ENCODE peak calls at places on chromosomes 13 and 19, in seven cellular contexts. M, D, K, X, E, A and B are unnamed samples. For H3K4me1 and H3K27me3, the result is how much of the 10 kb centered on the place peaks cover.

GRCh38 chr19:30217461-30217860 is 154.7 kb upstream of the ZNF536 start:
- DNase-seq in X (no peak), D (no peak), E (no peak), K (no peak), M (no peak), A (no peak), B (no peak)

GRCh38 chr19:18932216-18932841 is 8.7 kb downstream of the HOMER3 start:
- DNase-seq in K (no peak), E (peak), D (peak), A (no peak), M (no peak), X (peak), B (peak)

GRCh38 chr13:95269756-95270155 is 31.5 kb downstream of the ABCC4 start:
- DNase-seq in X (no peak), E (no peak), K (no peak), M (no peak), A (no peak), D (no peak), B (no peak)

GRCh38 chr13:77503398-77503797 is 32.1 kb upstream of the SCEL start:
- DNase-seq in K (no peak), X (no peak), E (no peak), D (no peak), M (no peak), A (no peak), B (no peak)

GRCh38 chr19:29266001-29266400 is 53.0 kb upstream of the UQCRFS1 start:
- DNase-seq in D (no peak), A (no peak), K (no peak), M (no peak), E (no peak), X (no peak), B (no peak)

GRCh38 chr13:41019027-41019487 is at the start of gene ELF1:
- DNase-seq in A (peak), E (peak), X (peak), K (peak), M (peak), D (no peak), B (peak)

GRCh38 chr13:42284068-42284467 is 12.1 kb downstream of the AKAP11 start:
- DNase-seq in X (no peak), E (no peak), A (no peak), M (no peak), D (no peak), K (no peak), B (no peak)

GRCh38 chr13:40456397-40456958 is 210.0 kb downstream of the FOXO1 start:
- DNase-seq in K (no peak), D (no peak), X (no peak), M (no peak), E (no peak), A (no peak), B (no peak)

GRCh38 chr13:38577048-38577447 is 109.8 kb upstream of the FREM2 start:
- DNase-seq in D (no peak), M (no peak), K (peak), A (no peak), X (no peak), E (peak), B (no peak)

GRCh38 chr19:53511933-53512374 is 26.0 kb upstream of the ZNF331 start:
- DNase-seq in A (peak), K (peak), E (peak), M (peak), D (no peak), X (peak), B (peak)

GRCh38 chr13:45413826-45414312 is 4.3 kb downstream of the SLC25A30 start:
- DNase-seq in A (no peak), M (no peak), K (no peak), X (no peak), E (no peak), D (no peak), B (no peak)

GRCh38 chr13:95301947-95302386 is 716 bp upstream of the ABCC4 start:
- DNase-seq in E (no peak), K (no peak), D (no peak), A (no peak), M (no peak), X (no peak), B (no peak)

GRCh38 chr13:102846261-102847015 is 606 bp downstream of the ERCC5 start:
- DNase-seq in E (peak), M (peak), K (peak), X (peak), A (no peak), D (no peak), B (peak)

GRCh38 chr13:21124853-21125252 is 51.5 kb downstream of the SKA3 start:
- DNase-seq in A (no peak), X (no peak), K (peak), D (no peak), E (no peak), M (peak), B (no peak)

GRCh38 chr19:18425515-18426415 is 6.6 kb downstream of the SSBP4 start:
- DNase-seq in D (no peak), X (peak), K (no peak), A (no peak), E (peak), M (peak), B (no peak)

GRCh38 chr19:43765109-43765876 is 10.5 kb upstream of the SMG9 start:
- DNase-seq in M (peak), A (peak), K (peak), E (peak), X (peak), D (peak), B (no peak)

GRCh38 chr19:45074744-45075143 is 1.5 kb downstream of the ZNF296 start:
- DNase-seq in M (no peak), K (no peak), E (no peak), X (no peak), A (no peak), D (no peak), B (no peak)

GRCh38 chr13:112870737-112871287 is 98.2 kb upstream of the MCF2L start:
- DNase-seq in D (no peak), X (no peak), K (no peak), E (no peak), A (no peak), M (no peak), B (no peak)
- TF ChIP-seq POLR2A in D (no peak), X (no peak), K (no peak), E (no peak), A (no peak), M (no peak), B (no peak)

DNA sequence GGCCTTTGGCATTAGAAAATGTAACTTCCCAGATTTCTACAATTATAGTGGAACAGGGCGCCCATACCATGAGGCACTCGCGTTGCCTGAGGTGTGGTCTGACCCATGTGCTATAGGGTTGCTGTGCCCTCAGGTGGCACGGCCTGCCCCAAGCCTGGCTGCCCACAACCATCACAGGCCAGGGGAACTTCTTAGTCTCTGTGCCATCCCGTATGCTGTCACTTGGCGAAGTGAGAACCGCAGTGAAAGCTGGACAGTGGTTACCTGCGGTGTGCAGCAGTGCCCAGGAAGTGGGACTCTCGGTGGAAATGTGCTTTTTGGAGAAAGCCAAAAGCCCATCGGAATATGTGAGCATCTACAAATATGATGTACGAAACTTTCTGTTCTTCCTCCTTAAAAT is 88.2 kb upstream of the GPR183 start:
- DNase-seq in M (no peak), X (no peak), D (no peak), K (no peak), A (no peak), E (no peak), B (no peak)
- H3K4me1 ChIP-seq in M (under half), X (under half), D (under half), K (under half), A (under half), E (under half), B (under half)

DNA sequence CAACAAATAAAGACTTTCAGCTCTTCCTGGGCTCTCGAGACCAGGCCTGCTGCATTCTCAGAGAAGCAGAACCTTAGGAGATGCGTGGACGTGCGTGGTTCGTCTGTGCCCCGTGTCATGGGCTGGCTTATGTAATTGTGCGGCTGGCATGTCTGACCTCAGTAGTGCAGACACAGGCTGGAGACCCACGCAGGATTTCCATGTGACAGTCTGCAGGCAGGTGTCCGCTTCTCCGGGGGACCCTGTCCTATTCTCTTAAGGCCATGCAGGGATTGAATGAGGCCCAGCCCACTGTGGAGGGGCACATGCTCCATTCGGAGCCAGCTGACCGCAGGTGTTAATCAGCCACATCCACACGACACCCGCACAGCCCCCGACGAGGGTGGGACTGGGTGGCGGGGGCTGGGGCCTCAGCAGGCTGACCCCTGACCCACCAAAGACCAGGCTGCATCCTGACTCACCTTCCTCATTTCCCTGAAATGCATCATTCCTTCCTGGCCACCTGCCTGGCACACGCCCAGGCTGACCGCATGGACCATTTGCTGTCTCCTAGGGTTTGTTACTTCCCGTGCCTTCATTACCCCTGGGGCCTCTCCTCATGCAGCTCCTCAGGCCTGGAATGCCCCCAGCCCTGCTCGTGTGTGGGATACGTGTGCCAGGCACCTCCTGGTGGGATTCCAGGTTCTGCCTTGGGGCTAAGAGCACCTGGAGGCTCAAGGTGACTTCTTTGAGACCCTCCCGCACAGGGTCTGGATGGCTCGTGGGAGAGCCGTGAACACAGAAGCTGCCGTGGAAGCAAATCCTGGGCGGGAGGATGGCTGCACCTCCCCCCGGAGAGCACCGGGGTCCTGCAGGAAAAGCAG is 10.7 kb upstream of the MCF2L start:
- DNase-seq in X (no peak), K (no peak), M (no peak), E (no peak), D (peak), A (no peak), B (peak)
- H3K27me3 ChIP-seq in X (under half), K (under half), M (half or more), E (half or more), D (under half), A (under half), B (under half)

DNA sequence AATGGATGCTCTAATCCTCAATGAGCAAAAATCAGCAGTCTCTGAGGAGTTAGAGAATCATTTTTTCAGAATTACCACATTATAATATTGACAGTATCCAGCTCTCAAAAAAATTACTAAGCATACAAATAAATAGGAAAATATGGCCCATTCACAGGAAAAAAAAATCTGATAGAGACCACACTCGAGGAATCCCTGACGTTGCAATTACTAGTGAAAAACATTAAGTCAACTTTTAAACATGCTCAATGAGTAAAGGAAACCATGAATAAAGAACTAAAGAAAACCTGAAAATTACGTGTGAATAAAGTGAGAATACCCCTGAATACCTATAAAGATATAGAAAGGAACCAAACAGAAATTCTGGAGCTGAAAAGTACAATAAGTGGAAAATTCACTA is 38.7 kb upstream of the ZNF780A start:
- DNase-seq in D (no peak), K (no peak), A (no peak), M (no peak), E (no peak), X (no peak), B (no peak)
- TF ChIP-seq POLR2A in D (no peak), K (no peak), A (no peak), M (no peak), E (no peak), X (no peak), B (no peak)

GRCh38 chr13:101452519-101453485 is at the start of gene ITGBL1:
- DNase-seq in E (no peak), M (peak), D (peak), A (no peak), K (no peak), X (no peak), B (peak)
- H3K4me1 ChIP-seq in E (under half), M (under half), D (under half), A (under half), K (under half), X (under half), B (under half)

DNA sequence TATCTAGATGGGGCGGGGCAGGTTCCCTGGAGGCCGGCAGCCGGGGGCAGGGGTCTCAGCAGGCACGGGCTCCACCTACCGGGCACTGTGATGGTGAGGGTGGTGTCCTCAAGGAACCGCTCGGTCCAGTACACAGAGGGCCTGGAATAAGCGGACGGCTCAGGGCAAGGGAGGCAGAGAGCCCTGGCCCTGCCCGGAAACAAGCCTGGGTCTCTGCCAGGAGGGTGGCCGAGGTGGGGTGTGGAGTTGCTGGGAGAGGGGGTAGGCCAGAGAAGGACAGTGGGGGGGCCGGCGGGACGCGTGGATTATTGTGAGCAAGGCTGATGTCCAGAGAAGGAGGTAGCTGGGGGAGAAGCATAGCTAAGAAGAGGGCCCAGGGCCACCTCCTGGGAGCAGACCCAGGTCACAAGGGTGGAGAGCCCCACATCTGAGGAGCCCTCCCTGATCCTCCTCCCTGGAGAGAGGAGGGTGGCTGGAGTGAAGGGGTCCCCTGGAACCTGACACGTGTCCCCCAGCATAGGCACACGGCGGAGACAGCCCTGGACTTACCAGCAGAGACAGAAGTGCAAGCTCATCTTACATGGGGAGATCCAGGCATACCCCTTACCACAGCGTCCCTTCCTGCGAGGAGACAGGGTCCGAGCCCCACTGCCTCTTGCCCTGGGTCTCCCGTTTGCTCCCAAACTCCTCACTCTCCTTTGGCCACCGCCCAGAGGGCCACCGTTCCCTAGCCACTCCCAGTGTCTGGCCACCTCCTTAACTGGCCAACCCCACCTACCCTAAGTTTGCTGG is 29.0 kb upstream of the MIER2 start:
- DNase-seq in E (no peak), K (no peak), M (no peak), X (no peak), D (peak), A (no peak), B (no peak)
- H3K27me3 ChIP-seq in E (half or more), K (under half), M (half or more), X (under half), D (under half), A (under half), B (under half)

GRCh38 chr19:58362272-58362994 is at the start of gene ZNF497:
- DNase-seq in X (peak), D (peak), M (peak), A (peak), K (peak), E (peak), B (peak)
- TF ChIP-seq POLR2A in X (peak), D (no peak), M (peak), A (peak), K (peak), E (peak), B (peak)

DNA sequence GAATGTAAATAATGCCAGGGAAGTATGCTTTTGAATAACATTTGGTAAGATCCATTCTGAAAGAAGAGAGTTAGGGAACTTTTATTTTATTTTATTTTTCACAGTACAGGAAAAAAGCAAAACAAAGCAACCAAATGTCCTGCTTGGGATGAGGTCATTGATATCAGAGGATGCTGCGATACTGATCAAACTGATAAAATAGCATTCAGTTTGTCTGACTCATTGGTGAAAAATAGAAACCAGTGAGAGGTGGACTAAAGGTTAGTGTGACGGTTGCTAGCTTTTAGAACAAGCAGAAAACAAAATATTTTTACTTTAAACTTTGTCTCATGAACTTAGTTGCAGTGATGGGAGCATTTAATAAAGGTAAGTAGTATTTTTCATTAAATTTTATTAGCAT is 37.2 kb downstream of the ITGBL1 start:
- DNase-seq in A (no peak), E (no peak), M (peak), D (no peak), X (no peak), K (no peak), B (no peak)
- H3K4me1 ChIP-seq in A (under half), E (under half), M (under half), D (under half), X (under half), K (under half), B (under half)

DNA sequence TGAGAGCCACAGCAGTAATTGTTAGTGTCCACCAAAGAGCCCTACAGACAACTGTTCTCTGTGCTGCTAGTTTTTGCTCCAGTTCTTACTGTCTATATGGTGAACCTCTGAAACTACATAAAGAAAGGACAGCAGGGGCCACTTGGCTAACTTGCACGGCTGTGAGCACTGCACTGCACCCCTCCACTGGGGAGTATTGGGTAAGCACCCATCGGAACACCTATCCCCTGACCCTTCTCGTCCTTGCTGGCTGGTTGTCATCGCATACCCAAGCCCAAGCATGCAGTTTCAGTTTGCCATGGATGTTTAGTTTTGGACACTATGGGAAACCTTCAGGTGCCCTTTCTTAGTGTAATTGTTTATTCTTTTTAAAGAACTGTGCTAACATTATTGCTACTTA is 73.2 kb upstream of the GPR183 start:
- DNase-seq in A (no peak), K (no peak), D (no peak), X (no peak), E (no peak), M (no peak), B (no peak)
- H3K27me3 ChIP-seq in A (under half), K (under half), D (under half), X (under half), E (under half), M (under half), B (under half)

GRCh38 chr19:860481-861098 is 1.1 kb downstream of the CFD start:
- DNase-seq in D (peak), E (peak), A (peak), K (peak), M (peak), X (peak), B (peak)
- TF ChIP-seq POLR2A in D (no peak), E (peak), A (no peak), K (peak), M (no peak), X (peak), B (no peak)